ENCODE peak calls at places on chromosomes 16 and 17, in six cellular contexts. H is HFF-Myc, X is neural crest cell, Y is neural progenitor cell, S is upper lobe of right lung, D is RWPE1. P is an unnamed sample.

GRCh38 chr16:87704754-87705353 is 60.9 kb downstream of the KLHDC4 start:
- DNase-seq in H (no peak), X (no peak), Y (no peak), S (no peak), D (no peak), P (no peak)

GRCh38 chr16:3938843-3939624 is 58.5 kb upstream of the CREBBP start:
- DNase-seq in H (no peak), X (peak), Y (peak), S (peak), D (peak), P (peak)

GRCh38 chr17:43950554-43950953 is 3.2 kb downstream of the PYY start:
- DNase-seq in H (no peak), X (no peak), Y (no peak), S (no peak), D (no peak), P (no peak)

GRCh38 chr16:72362972-72363371 is 191.0 kb upstream of the PMFBP1 start:
- DNase-seq in H (no peak), X (no peak), Y (no peak), S (no peak), D (no peak), P (no peak)

GRCh38 chr16:15599303-15600070 is 43.5 kb downstream of the MARF1 start:
- DNase-seq in H (no peak), X (no peak), Y (no peak), S (no peak), D (no peak), P (no peak)

GRCh38 chr17:69179227-69179952 is 37.7 kb upstream of the ABCA6 start:
- DNase-seq in H (no peak), X (no peak), Y (no peak), S (no peak), D (peak), P (no peak)

GRCh38 chr16:70752381-70752780 is 48.6 kb downstream of the VAC14 start:
- DNase-seq in H (no peak), X (no peak), Y (no peak), S (no peak), D (no peak), P (no peak)

GRCh38 chr16:56246051-56246817 is 54.9 kb downstream of the GNAO1 start:
- DNase-seq in H (peak), X (no peak), Y (peak), S (no peak), D (peak), P (no peak)

GRCh38 chr17:80743181-80743771 is 198.6 kb downstream of the RPTOR start:
- DNase-seq in H (no peak), X (no peak), Y (no peak), S (no peak), D (no peak), P (no peak)

GRCh38 chr17:82726427-82726826 is 9.0 kb upstream of the FN3K start:
- DNase-seq in H (no peak), X (no peak), Y (no peak), S (no peak), D (no peak), P (no peak)

GRCh38 chr17:38740806-38741205 is 7.3 kb downstream of the PCGF2 start:
- DNase-seq in H (no peak), X (no peak), Y (no peak), S (no peak), D (no peak), P (no peak)

GRCh38 chr17:9859781-9860180 is 34.1 kb downstream of the GLP2R start:
- DNase-seq in H (no peak), X (no peak), Y (no peak), S (no peak), D (no peak), P (no peak)

DNA sequence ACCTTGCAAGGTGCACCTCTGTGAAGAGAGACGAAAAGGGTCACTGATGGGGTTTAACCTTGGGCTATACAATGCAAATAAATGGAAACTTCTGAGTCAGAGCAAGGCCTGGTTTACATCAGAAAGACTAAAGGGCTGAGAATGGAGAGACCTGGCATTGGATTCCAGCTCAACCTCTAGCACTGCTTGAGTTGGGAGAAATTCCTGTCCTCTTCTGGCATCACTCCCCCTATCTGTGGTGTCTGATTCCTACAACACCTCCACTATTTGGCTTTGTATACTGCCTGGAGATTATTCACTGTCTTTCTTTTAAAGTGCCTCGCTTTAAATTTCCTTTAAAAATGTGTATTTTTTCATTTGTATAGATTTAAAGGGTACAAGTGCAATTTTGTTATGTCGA is 68.8 kb downstream of the GPR139 start:
- DNase-seq in H (no peak), X (no peak), Y (peak), S (no peak), D (no peak), P (no peak)
- TF ChIP-seq CTCF in H (no peak), X (peak), Y (peak), S (no peak), D (no peak), P (peak)

DNA sequence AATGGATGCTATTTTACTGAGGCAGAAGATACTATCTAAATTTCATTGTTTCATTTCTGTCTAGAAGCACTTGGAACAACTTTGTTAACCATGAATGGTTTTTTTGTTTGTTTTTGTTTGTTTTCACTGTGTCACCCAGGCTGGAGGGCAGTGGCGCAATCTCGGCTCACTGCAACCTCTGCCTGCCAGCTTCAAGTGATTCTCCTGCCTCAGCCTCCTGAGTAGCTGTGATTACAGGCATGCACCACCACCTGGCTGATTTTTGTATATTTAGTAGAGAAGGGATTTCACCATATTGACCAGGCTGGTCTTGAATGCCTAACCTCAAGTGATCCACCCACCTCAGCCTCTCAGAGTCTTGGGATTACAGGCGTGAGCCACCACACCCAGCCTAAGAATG is 40.5 kb downstream of the ABHD15 start:
- DNase-seq in H (no peak), X (no peak), Y (no peak), S (no peak), D (no peak), P (no peak)
- TF ChIP-seq CTCF in H (no peak), X (no peak), Y (no peak), S (no peak), D (no peak), P (no peak)

GRCh38 chr16:89491238-89491869 is 993 bp upstream of the ANKRD11 start:
- DNase-seq in H (no peak), X (no peak), Y (peak), S (no peak), D (no peak), P (no peak)
- TF ChIP-seq CTCF in H (no peak), X (peak), Y (peak), S (no peak), D (no peak), P (peak)

GRCh38 chr17:34584805-34585416 is 5.5 kb downstream of the TMEM132E start:
- DNase-seq in H (no peak), X (no peak), Y (peak), S (no peak), D (peak), P (no peak)
- TF ChIP-seq CTCF in H (no peak), X (peak), Y (peak), S (no peak), D (no peak), P (no peak)

GRCh38 chr16:81035975-81036750 is 521 bp downstream of the ATMIN start:
- DNase-seq in H (no peak), X (peak), Y (peak), S (peak), D (peak), P (peak)
- TF ChIP-seq CTCF in H (no peak), X (no peak), Y (no peak), S (no peak), D (no peak), P (no peak)

DNA sequence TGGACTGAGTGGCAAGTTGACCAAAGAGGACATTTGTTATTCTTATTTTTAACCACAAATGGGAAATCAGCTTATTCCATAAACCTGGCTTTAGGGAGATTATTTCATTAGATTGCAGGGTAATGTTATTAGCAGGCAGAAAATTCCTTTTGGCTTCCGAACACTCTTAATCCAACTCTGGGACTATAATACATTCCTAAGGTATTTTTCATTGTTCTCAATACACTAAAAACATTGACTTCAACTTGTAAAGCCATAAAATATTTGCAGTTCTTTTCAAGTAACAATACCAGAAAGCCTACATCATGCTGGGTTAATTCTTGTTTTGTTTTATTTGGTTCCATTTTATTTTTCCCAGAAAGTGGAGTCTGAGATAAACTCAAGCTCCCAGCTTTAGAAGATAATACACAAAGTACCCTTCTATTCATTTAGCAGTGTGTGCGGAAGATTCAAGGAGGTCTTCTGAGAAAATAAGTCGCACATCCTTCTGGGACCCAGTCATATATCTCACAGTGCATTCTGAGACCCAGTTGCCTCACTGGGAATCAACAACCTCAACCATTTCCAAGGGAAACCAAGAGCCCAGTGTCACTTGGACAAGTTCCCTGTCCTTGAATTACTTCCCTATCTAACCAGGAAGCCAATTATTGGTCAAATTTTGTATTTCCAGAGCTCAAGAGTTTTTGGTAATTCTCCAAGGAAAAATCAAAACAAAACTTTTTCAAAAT is 389.7 kb upstream of the DYNLRB2 start:
- DNase-seq in H (no peak), X (no peak), Y (no peak), S (no peak), D (no peak), P (no peak)
- TF ChIP-seq CTCF in H (no peak), X (no peak), Y (no peak), S (no peak), D (no peak), P (no peak)

GRCh38 chr16:53999123-53999522 is 287.5 kb downstream of the IRX3 start:
- DNase-seq in H (no peak), X (no peak), Y (peak), S (no peak), D (no peak), P (no peak)

GRCh38 chr16:53998024-53998810 is 288.4 kb downstream of the IRX3 start:
- DNase-seq in H (no peak), X (no peak), Y (no peak), S (no peak), D (no peak), P (no peak)

GRCh38 chr16:53996961-53997360 is 289.6 kb downstream of the IRX3 start:
- DNase-seq in H (no peak), X (no peak), Y (no peak), S (no peak), D (no peak), P (no peak)

GRCh38 chr16:54000361-54000760 is 286.2 kb downstream of the IRX3 start:
- DNase-seq in H (no peak), X (no peak), Y (no peak), S (no peak), D (no peak), P (no peak)

GRCh38 chr16:53999841-54000240 is 286.7 kb downstream of the IRX3 start:
- DNase-seq in H (no peak), X (no peak), Y (no peak), S (no peak), D (no peak), P (no peak)
- TF ChIP-seq CTCF in H (no peak), X (no peak), Y (no peak), S (no peak), D (no peak), P (no peak)

P was measured in endothelial cell.